ENCODE peak calls at places on chromosomes 2 and 18, in ten cellular contexts. H is breast epithelium; X is heart right ventricle; B is CD4-positive, CD25-positive, alpha-beta regulatory T cell; E is Panc1; U is neuronal stem cell; Z is kidney epithelial cell; P is tibial artery; I is AG04450; J is sigmoid colon. M is an unnamed sample. For H3K27me3, the result is how much of the 10 kb centered on the place peaks cover.

GRCh38 chr2:71069376-71069775 is 928 bp downstream of the NAGK start:
- DNase-seq in P (no peak), I (no peak), E (no peak), U (no peak), H (no peak), J (peak), X (no peak), Z (no peak), B (no peak), M (no peak)

GRCh38 chr18:9838144-9838877 is 47.5 kb upstream of the TXNDC2 start:
- DNase-seq in U (peak), X (peak), B (no peak), P (no peak), I (no peak), H (peak), J (no peak), Z (no peak), E (no peak), M (no peak)

GRCh38 chr2:102753563-102754159 is 8.2 kb upstream of the TMEM182 start:
- DNase-seq in U (peak), I (no peak), X (no peak), B (peak), P (peak), J (no peak), Z (no peak), H (no peak), E (peak), M (no peak)

GRCh38 chr2:200275281-200276103 is 31.0 kb upstream of the SPATS2L start:
- DNase-seq in B (no peak), P (no peak), H (no peak), U (no peak), E (no peak), X (no peak), I (no peak), Z (no peak), J (no peak), M (no peak)

GRCh38 chr2:117771969-117772630 is 42.4 kb upstream of the DDX18 start:
- DNase-seq in B (no peak), E (no peak), U (no peak), J (no peak), Z (no peak), H (no peak), P (no peak), X (no peak), I (no peak), M (no peak)

GRCh38 chr18:8706981-8707940 is 1.9 kb downstream of the MTCL1 start:
- DNase-seq in Z (no peak), H (peak), P (peak), J (peak), B (no peak), I (no peak), E (no peak), U (no peak), X (peak), M (no peak)

GRCh38 chr18:61154866-61155265 is 178.4 kb upstream of the CDH20 start:
- DNase-seq in I (no peak), U (no peak), E (no peak), B (no peak), H (no peak), P (no peak), Z (no peak), X (no peak), J (no peak), M (no peak)

GRCh38 chr2:188199716-188200128 is 92.0 kb upstream of the GULP1 start:
- DNase-seq in J (no peak), B (no peak), P (no peak), E (peak), Z (peak), I (peak), U (no peak), X (no peak), H (no peak), M (no peak)

GRCh38 chr2:10527585-10527984 is 79.5 kb upstream of the ODC1 start:
- DNase-seq in Z (no peak), U (no peak), X (no peak), B (no peak), E (no peak), I (no peak), H (no peak), J (peak), P (no peak), M (no peak)

GRCh38 chr2:72669121-72669520 is 156.7 kb downstream of the EXOC6B start:
- DNase-seq in I (peak), X (no peak), Z (peak), P (no peak), B (no peak), E (no peak), J (no peak), H (no peak), U (no peak), M (no peak)

GRCh38 chr2:23381084-23381483 is 3.9 kb upstream of the KLHL29 start:
- DNase-seq in X (no peak), J (no peak), E (peak), I (no peak), H (peak), B (peak), Z (peak), P (peak), U (no peak), M (no peak)

GRCh38 chr2:207530160-207531023 is 630 bp downstream of the CREB1 start:
- DNase-seq in X (peak), B (peak), Z (no peak), E (no peak), H (peak), U (no peak), P (peak), J (peak), I (no peak), M (no peak)

GRCh38 chr2:187409682-187410081 is 38.4 kb downstream of the CALCRL start:
- DNase-seq in I (no peak), B (no peak), P (no peak), H (no peak), Z (no peak), J (no peak), E (no peak), X (no peak), U (no peak), M (no peak)

GRCh38 chr2:127128508-127128907 is 21.6 kb upstream of the BIN1 start:
- DNase-seq in E (no peak), J (no peak), P (no peak), H (peak), Z (no peak), X (no peak), B (no peak), I (no peak), U (no peak), M (no peak)

GRCh38 chr2:120481446-120482194 is 135.7 kb downstream of the INHBB start:
- DNase-seq in X (no peak), P (no peak), J (peak), H (no peak), I (no peak), Z (no peak), B (no peak), E (no peak), U (no peak), M (no peak)

GRCh38 chr2:30235008-30235655 is 3.8 kb downstream of the LBH start:
- DNase-seq in E (no peak), U (no peak), X (no peak), Z (no peak), I (no peak), H (no peak), P (no peak), J (peak), B (no peak), M (no peak)

GRCh38 chr2:67243919-67244318 is 153.2 kb upstream of the ETAA1 start:
- DNase-seq in I (no peak), U (no peak), X (no peak), J (no peak), Z (no peak), B (no peak), H (no peak), E (no peak), P (no peak), M (no peak)

GRCh38 chr18:70296289-70296688 is 7.4 kb downstream of the SOCS6 start:
- DNase-seq in H (no peak), E (no peak), P (no peak), X (peak), U (no peak), I (no peak), Z (no peak), B (no peak), J (no peak), M (no peak)

GRCh38 chr18:32661486-32662299 is 111.1 kb downstream of the KLHL14 start:
- DNase-seq in U (no peak), B (no peak), H (no peak), P (no peak), J (no peak), E (peak), X (no peak), I (no peak), Z (peak), M (no peak)

GRCh38 chr2:20604401-20604911 is 46.4 kb downstream of the HS1BP3 start:
- DNase-seq in U (no peak), X (peak), B (no peak), H (no peak), P (no peak), E (no peak), Z (no peak), J (peak), I (no peak), M (peak)

GRCh38 chr2:2455151-2455550 is 124.1 kb upstream of the MYT1L start:
- DNase-seq in J (no peak), E (no peak), P (no peak), I (no peak), B (no peak), H (no peak), U (no peak), X (no peak), Z (no peak), M (no peak)

GRCh38 chr2:127453392-127454171 is 35.4 kb downstream of the PROC start:
- DNase-seq in P (no peak), Z (no peak), X (no peak), U (no peak), B (no peak), H (no peak), E (no peak), J (no peak), I (no peak), M (no peak)

GRCh38 chr2:18117592-18117991 is 239.1 kb downstream of the KCNS3 start:
- DNase-seq in J (no peak), B (no peak), P (no peak), X (peak), H (no peak), I (no peak), U (no peak), E (no peak), Z (no peak), M (no peak)

GRCh38 chr18:42112657-42113420 is 157.8 kb downstream of the PIK3C3 start:
- DNase-seq in H (no peak), J (no peak), P (no peak), X (no peak), U (no peak), I (no peak), B (no peak), Z (no peak), E (no peak), M (no peak)
- H3K27me3 ChIP-seq in H (under half), J (under half), P (under half), X (under half), U (under half), I (under half), B (under half), Z (under half), E (under half), M (under half)

GRCh38 chr2:8582191-8582849 is 99.5 kb upstream of the ID2 start:
- DNase-seq in B (no peak), J (no peak), Z (no peak), P (no peak), H (no peak), X (no peak), I (no peak), U (no peak), E (no peak), M (no peak)

GRCh38 chr2:8584174-8585066 is 97.4 kb upstream of the ID2 start:
- DNase-seq in E (no peak), Z (no peak), J (no peak), P (no peak), X (no peak), I (no peak), B (no peak), H (no peak), U (no peak), M (no peak)

GRCh38 chr2:8583400-8584173 is 98.3 kb upstream of the ID2 start:
- DNase-seq in Z (peak), P (peak), I (no peak), H (peak), X (peak), B (peak), U (peak), J (peak), E (no peak), M (peak)

GRCh38 chr2:8581601-8582041 is 100.2 kb upstream of the ID2 start:
- DNase-seq in Z (no peak), J (no peak), B (no peak), U (no peak), X (no peak), E (no peak), H (no peak), I (no peak), P (no peak), M (no peak)

DNA sequence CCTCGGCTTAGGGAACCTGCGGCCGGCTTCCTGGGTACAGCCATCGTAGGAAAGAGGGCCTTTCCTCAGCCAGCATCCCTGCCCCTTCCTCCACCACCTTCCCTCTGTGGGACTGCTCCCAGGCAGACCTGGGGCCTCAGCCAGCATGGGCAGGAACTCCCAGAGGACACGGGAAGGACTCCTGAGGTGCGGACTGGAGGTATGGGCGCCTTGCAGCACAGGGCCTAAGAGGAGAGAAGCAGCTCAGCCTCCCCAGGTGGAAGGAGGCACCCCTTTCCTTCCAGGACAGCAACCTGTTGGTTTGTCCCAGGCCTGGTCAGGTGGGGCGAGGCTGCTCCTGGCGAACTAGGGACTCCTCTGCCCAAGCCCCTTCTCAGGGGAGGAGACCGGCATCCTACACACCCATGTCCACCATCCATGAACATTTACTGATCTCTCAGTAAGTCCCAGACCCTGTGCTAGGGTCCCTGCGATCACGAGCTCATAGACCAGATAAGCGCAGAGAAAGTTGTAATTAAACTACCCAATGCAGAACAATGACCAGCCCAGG is 98.9 kb upstream of the ID2 start:
- DNase-seq in U (no peak), J (no peak), X (no peak), B (no peak), H (no peak), P (no peak), E (no peak), Z (no peak), I (no peak), M (no peak)
- H3K4me3 ChIP-seq in U (no peak), J (peak), X (no peak), B (no peak), H (peak), P (no peak), E (no peak), Z (no peak), I (no peak), M (peak)

GRCh38 chr2:239878686-239879085 is 146.5 kb downstream of the NDUFA10 start:
- DNase-seq in H (no peak), U (no peak), J (no peak), P (no peak), B (no peak), Z (no peak), I (no peak), E (no peak), X (no peak), M (no peak)
- H3K27me3 ChIP-seq in H (under half), U (under half), J (under half), P (under half), B (under half), Z (under half), I (under half), E (under half), X (under half), M (under half)

DNA sequence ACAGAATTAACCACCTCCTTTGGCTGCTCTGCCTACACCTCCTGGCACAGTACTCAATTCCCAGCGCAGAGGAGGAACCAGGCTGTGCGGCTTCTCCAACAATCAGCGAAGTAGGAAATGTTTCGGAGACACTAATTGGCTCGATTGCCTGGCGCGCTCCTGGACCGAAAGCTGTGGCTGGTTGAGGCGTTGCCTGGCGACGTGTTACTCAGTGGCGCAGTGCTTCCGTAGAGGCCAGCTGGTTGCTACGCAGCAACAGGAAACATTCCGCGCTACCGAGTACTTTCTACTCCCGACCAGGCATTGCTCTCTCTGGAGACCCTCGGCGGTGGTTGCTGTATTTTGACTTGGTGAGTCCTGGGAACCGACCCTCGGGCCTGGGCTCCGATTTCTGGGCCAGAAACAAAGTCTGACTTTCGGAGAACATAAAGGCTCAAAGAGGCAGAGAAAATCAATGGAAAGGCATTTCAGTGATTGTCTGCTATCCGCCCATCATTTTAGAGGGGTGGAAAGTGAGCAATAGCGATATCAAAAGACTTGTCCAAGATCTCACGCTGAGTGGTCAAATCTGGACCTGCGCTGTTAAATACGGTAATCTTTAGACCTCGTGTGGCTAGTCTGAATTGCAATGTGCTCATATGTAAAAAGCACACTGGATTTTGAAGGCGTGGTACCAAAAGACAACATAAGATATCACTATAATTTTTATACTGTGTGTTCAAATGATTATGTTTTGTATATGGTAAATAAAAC is at the start of gene DNAH6:
- DNase-seq in H (peak), J (peak), U (peak), X (peak), E (peak), I (peak), B (peak), P (peak), Z (peak), M (peak)
- H3K4me3 ChIP-seq in H (peak), J (peak), U (peak), X (peak), E (peak), I (peak), B (peak), P (peak), Z (peak), M (peak)

GRCh38 chr2:179853108-179853507 is 8.3 kb downstream of the ZNF385B start:
- DNase-seq in H (no peak), P (no peak), U (no peak), I (no peak), J (no peak), E (no peak), B (no peak), Z (no peak), X (no peak), M (no peak)
- H3K27me3 ChIP-seq in H (under half), P (under half), U (under half), I (under half), J (under half), E (under half), B (under half), Z (under half), X (under half), M (under half)

DNA sequence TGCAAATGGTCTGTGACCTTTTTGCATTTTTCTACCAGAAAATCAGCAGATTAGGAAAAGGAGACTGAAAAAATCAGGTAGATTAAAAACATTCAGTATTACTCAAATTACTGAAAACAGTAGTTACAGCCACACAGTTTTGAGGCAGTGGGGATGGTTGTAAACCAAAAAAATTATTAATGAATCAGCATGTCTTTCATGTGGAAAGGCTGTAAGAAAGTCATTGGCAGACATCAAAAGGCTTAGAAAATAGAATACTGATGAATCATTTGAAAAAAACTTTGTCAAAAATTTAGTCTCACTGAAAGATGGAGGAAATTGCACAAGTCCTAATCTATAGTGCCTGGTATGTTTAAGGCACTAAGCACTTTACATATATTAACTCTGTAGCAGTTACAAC is 133.9 kb upstream of the GCFC2 start:
- DNase-seq in Z (no peak), B (no peak), I (no peak), P (no peak), J (no peak), X (no peak), U (no peak), H (no peak), E (no peak), M (no peak)
- H3K4me3 ChIP-seq in Z (no peak), B (no peak), I (no peak), P (no peak), J (no peak), X (no peak), U (no peak), H (no peak), E (no peak), M (no peak)

GRCh38 chr2:218961229-218961628 is 1.8 kb downstream of the CDK5R2 start:
- DNase-seq in P (no peak), J (no peak), X (no peak), B (no peak), Z (no peak), H (no peak), I (no peak), E (no peak), U (no peak), M (no peak)
- H3K27me3 ChIP-seq in P (half or more), J (half or more), X (under half), B (under half), Z (half or more), H (under half), I (half or more), E (under half), U (half or more), M (half or more)

GRCh38 chr18:31098878-31099277 is 3.3 kb downstream of the DSC2 start:
- DNase-seq in X (no peak), P (no peak), E (no peak), I (no peak), Z (no peak), B (no peak), J (no peak), U (no peak), H (no peak), M (no peak)

GRCh38 chr18:31102020-31102684 is at the start of gene DSC2:
- DNase-seq in E (no peak), I (no peak), J (no peak), X (peak), Z (no peak), P (peak), H (peak), U (peak), B (no peak), M (no peak)

GRCh38 chr18:31099490-31100230 is 2.6 kb downstream of the DSC2 start:
- DNase-seq in U (no peak), I (no peak), Z (no peak), J (no peak), B (no peak), E (no peak), X (no peak), P (no peak), H (no peak), M (no peak)

GRCh38 chr18:31101148-31102019 is 837 bp downstream of the DSC2 start:
- DNase-seq in P (peak), Z (no peak), X (peak), E (no peak), I (no peak), B (no peak), U (peak), J (peak), H (peak), M (peak)

DNA sequence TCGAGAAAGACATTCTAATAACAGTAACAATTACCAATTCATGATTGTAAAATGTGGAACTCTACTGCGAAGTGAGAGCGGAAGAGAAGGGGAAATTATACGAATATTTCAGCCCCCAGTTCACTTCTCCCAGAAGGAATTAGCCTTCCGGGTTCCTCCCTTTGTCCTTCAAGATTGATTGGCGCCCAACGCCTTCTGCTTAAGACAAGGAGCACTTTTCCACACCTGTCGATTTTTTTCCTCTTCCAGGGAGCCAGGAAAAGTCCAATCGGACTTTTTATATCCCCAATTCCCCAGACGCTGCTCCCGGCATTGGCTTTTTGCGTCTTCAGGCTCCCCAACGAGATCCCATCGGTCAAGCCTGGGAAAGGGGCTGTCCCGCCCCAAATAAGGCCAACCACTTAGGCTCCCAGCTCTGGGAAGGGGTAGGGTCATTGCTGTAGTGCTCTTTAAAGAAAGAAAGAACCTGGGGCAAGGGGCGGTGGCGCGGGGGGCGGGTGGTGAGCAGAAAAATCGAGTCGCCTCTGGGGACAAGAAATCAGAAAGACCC is 1.5 kb downstream of the DSC2 start:
- DNase-seq in J (no peak), E (no peak), H (peak), I (no peak), U (peak), X (peak), Z (no peak), P (no peak), B (no peak), M (peak)
- H3K4me3 ChIP-seq in J (peak), E (peak), H (peak), I (no peak), U (peak), X (peak), Z (peak), P (peak), B (no peak), M (peak)